ENCODE peak calls at places on chromosomes 16 and 17, in five cellular contexts. V is activated T-cell treated with anti-CD3 and anti-CD28 coated beads for 1 hour, B is renal cortical epithelial cell, Y is lower leg skin, C is left lung. T is an unnamed sample.

GRCh38 chr17:36921131-36921851 is 16.0 kb upstream of the LHX1 start:
- DNase-seq in Y (no peak), C (no peak), B (peak; percentile 97), V (no peak), T (peak; percentile 60)

GRCh38 chr17:48031966-48032365 is 5.6 kb downstream of the COPZ2 start:
- DNase-seq in V (no peak), C (no peak), Y (no peak), B (no peak), T (no peak)

GRCh38 chr17:44065668-44066203 is 735 bp downstream of the LSM12 start:
- DNase-seq in V (no peak), Y (no peak), C (no peak), B (no peak), T (peak; percentile 50)

GRCh38 chr17:68759343-68760140 is 158.4 kb upstream of the FAM20A start:
- DNase-seq in V (no peak), B (peak; percentile 88), Y (peak; percentile 97), C (peak; percentile 90), T (peak; percentile 94)

GRCh38 chr16:3400446-3400778 is 392 bp downstream of the ZSCAN32 start:
- DNase-seq in B (no peak), Y (no peak), V (no peak), C (no peak), T (no peak)

GRCh38 chr16:50634090-50634489 is 47.0 kb downstream of the SNX20 start:
- DNase-seq in Y (no peak), C (no peak), V (no peak), B (no peak), T (no peak)

GRCh38 chr17:38617074-38617860 is 11.5 kb upstream of the SRCIN1 start:
- DNase-seq in V (no peak), B (no peak), C (no peak), Y (no peak), T (no peak)

GRCh38 chr16:58501242-58502131 is 1.5 kb downstream of the NDRG4 start:
- DNase-seq in V (peak; percentile 30), B (no peak), C (no peak), Y (peak; percentile 57), T (no peak)

GRCh38 chr17:36133629-36134259 is 30.1 kb downstream of the CCL4 start:
- DNase-seq in B (peak; percentile 22), V (no peak), Y (peak; percentile 9), C (no peak), T (peak; percentile 13)